ENCODE peak calls at places on chromosomes 2 and 18, in eight cellular contexts. I is HCT116, H is left ventricle myocardium inferior, P is mammary epithelial cell, M is heart right ventricle, V is tibial nerve, A is A549, W is fibroblast of the aortic adventitia. G is an unnamed sample.

GRCh38 chr2:121689356-121689755 is 40.1 kb upstream of the CLASP1 start:
- DNase-seq in H (no peak), A (peak), V (no peak), M (no peak), W (peak), P (no peak), I (no peak), G (peak)

GRCh38 chr2:20288941-20289340 is 61.7 kb downstream of the PUM2 start:
- DNase-seq in A (peak), M (no peak), V (no peak), I (peak), W (peak), H (no peak), P (peak), G (peak)

GRCh38 chr2:58633576-58634365 is 392.6 kb upstream of the FANCL start:
- DNase-seq in I (peak), V (no peak), M (no peak), A (peak), H (no peak), W (peak), P (peak), G (peak)

GRCh38 chr18:7789853-7790552 is 222.9 kb downstream of the PTPRM start:
- DNase-seq in V (no peak), W (peak), A (peak), P (peak), H (no peak), M (no peak), I (peak), G (peak)

GRCh38 chr18:63168287-63168686 is 151.3 kb downstream of the BCL2 start:
- DNase-seq in V (no peak), P (no peak), W (no peak), A (no peak), M (no peak), I (no peak), H (no peak), G (no peak)

GRCh38 chr2:161844845-161845244 is 220.6 kb downstream of the SLC4A10 start:
- DNase-seq in I (no peak), M (no peak), A (peak), H (no peak), P (no peak), V (no peak), W (no peak), G (no peak)

GRCh38 chr18:71426441-71426840 is 1117.7 kb downstream of the CBLN2 start:
- DNase-seq in V (no peak), A (no peak), P (no peak), M (no peak), I (no peak), W (peak), H (no peak), G (no peak)

GRCh38 chr2:68766378-68766845 is 31.8 kb downstream of the ARHGAP25 start:
- DNase-seq in A (no peak), H (peak), I (no peak), P (peak), W (no peak), V (no peak), M (no peak), G (peak)

GRCh38 chr2:65564299-65564698 is 131.9 kb upstream of the SPRED2 start:
- DNase-seq in A (no peak), W (no peak), M (no peak), P (no peak), I (no peak), H (no peak), V (no peak), G (no peak)

GRCh38 chr2:237996041-237996593 is 29.3 kb downstream of the UBE2F start:
- DNase-seq in P (peak), W (peak), M (no peak), H (no peak), V (no peak), A (no peak), I (no peak), G (peak)

GRCh38 chr2:86704482-86704971 is 15.6 kb upstream of the RMND5A start:
- DNase-seq in W (peak), A (peak), V (no peak), P (peak), I (peak), H (peak), M (peak), G (peak)

GRCh38 chr2:234309431-234309830 is 187.4 kb downstream of the ARL4C start:
- DNase-seq in H (no peak), A (no peak), M (no peak), I (no peak), V (no peak), P (no peak), W (no peak), G (no peak)

GRCh38 chr18:939167-939566 is 34.5 kb downstream of the ADCYAP1 start:
- DNase-seq in I (no peak), H (no peak), A (peak), W (no peak), V (no peak), M (no peak), P (peak), G (no peak)

GRCh38 chr18:23143059-23143831 is 8.0 kb downstream of the CABLES1 start:
- DNase-seq in H (no peak), A (no peak), P (peak), M (peak), V (no peak), W (peak), I (peak), G (peak)

GRCh38 chr2:219571311-219572236 is at the start of gene OBSL1:
- DNase-seq in V (no peak), H (peak), A (peak), P (peak), W (peak), M (peak), I (no peak), G (peak)

GRCh38 chr18:27665264-27665799 is 480.2 kb upstream of the CHST9 start:
- DNase-seq in W (no peak), M (no peak), I (no peak), A (no peak), P (no peak), H (no peak), V (no peak), G (no peak)

GRCh38 chr2:129721841-129722240 is 257.6 kb upstream of the RAB6C start:
- DNase-seq in H (no peak), V (no peak), A (no peak), M (no peak), P (no peak), I (no peak), W (no peak), G (no peak)

GRCh38 chr18:51757525-51757924 is 560.0 kb upstream of the MEX3C start:
- DNase-seq in V (no peak), W (no peak), P (no peak), I (no peak), M (no peak), A (no peak), H (no peak), G (no peak)

GRCh38 chr18:79970419-79971133 is 6.1 kb downstream of the HSBP1L1 start:
- DNase-seq in V (no peak), W (no peak), M (no peak), P (no peak), I (no peak), H (no peak), A (no peak), G (no peak)

GRCh38 chr2:146572598-146572997 is 1272.2 kb upstream of the ACVR2A start:
- DNase-seq in V (no peak), H (no peak), P (peak), I (no peak), A (no peak), W (no peak), M (no peak), G (peak)

GRCh38 chr2:78887436-78887835 is 138.1 kb upstream of the REG3G start:
- DNase-seq in A (no peak), P (no peak), I (no peak), V (no peak), H (no peak), M (no peak), W (no peak), G (no peak)

GRCh38 chr2:219567131-219567530 is 4.2 kb downstream of the OBSL1 start:
- DNase-seq in W (no peak), P (no peak), V (no peak), I (no peak), A (no peak), H (no peak), M (peak), G (no peak)

GRCh38 chr2:145906356-145906755 is 1386.4 kb upstream of the ZEB2 start:
- DNase-seq in W (no peak), V (no peak), A (peak), M (no peak), P (peak), H (no peak), I (peak), G (peak)

GRCh38 chr2:188506843-188507242 is 215.2 kb downstream of the GULP1 start:
- DNase-seq in M (no peak), H (no peak), I (no peak), P (no peak), A (no peak), W (no peak), V (no peak), G (no peak)

GRCh38 chr2:234981197-234982095 is 29.6 kb downstream of the SH3BP4 start:
- DNase-seq in W (peak), P (peak), M (peak), I (peak), V (peak), H (peak), A (peak), G (peak)

GRCh38 chr2:138548796-138549195 is 47.2 kb downstream of the SPOPL start:
- DNase-seq in W (no peak), P (no peak), I (no peak), V (no peak), M (no peak), A (no peak), H (no peak), G (no peak)

GRCh38 chr2:126874961-126875360 is 23.7 kb upstream of the TEX51 start:
- DNase-seq in A (no peak), H (no peak), P (no peak), M (no peak), W (no peak), I (no peak), V (no peak), G (no peak)

GRCh38 chr2:218406949-218407703 is 7.5 kb downstream of the CTDSP1 start:
- DNase-seq in V (peak), W (peak), P (peak), I (no peak), A (no peak), H (peak), M (peak), G (peak)

GRCh38 chr2:236517463-236518077 is 52.1 kb upstream of the ACKR3 start:
- DNase-seq in V (no peak), A (no peak), I (no peak), M (no peak), P (no peak), W (no peak), H (no peak), G (peak)

GRCh38 chr18:23133860-23134779 is 1.2 kb upstream of the CABLES1 start:
- DNase-seq in P (peak), V (no peak), W (no peak), I (peak), A (peak), H (no peak), M (no peak), G (no peak)

GRCh38 chr18:35526476-35527120 is 28.8 kb upstream of the INO80C start:
- DNase-seq in P (peak), M (no peak), V (no peak), I (no peak), A (no peak), H (no peak), W (peak), G (peak)

GRCh38 chr18:13394794-13395193 is 176.2 kb downstream of the LDLRAD4 start:
- DNase-seq in I (no peak), V (no peak), M (no peak), W (no peak), H (no peak), A (no peak), P (no peak), G (no peak)

GRCh38 chr2:161265874-161266273 is 42.4 kb upstream of the PSMD14 start:
- DNase-seq in M (no peak), H (no peak), I (no peak), A (no peak), W (no peak), P (no peak), V (no peak), G (no peak)

GRCh38 chr2:30629866-30630265 is 177.4 kb downstream of the CAPN13 start:
- DNase-seq in I (no peak), H (no peak), A (peak), W (peak), V (no peak), P (no peak), M (no peak), G (peak)

GRCh38 chr18:46278481-46279465 is 174.6 kb downstream of the HAUS1 start:
- DNase-seq in M (no peak), W (peak), P (peak), H (no peak), A (no peak), I (no peak), V (no peak), G (peak)

GRCh38 chr2:45732436-45732835 is 81.0 kb downstream of the PRKCE start:
- DNase-seq in P (no peak), V (no peak), H (no peak), I (no peak), W (no peak), M (no peak), A (no peak), G (no peak)

GRCh38 chr2:45732946-45733345 is 81.5 kb downstream of the PRKCE start:
- DNase-seq in I (no peak), P (no peak), H (no peak), W (no peak), M (no peak), V (no peak), A (no peak), G (no peak)

GRCh38 chr2:45728458-45728942 is 77.0 kb downstream of the PRKCE start:
- DNase-seq in V (no peak), A (no peak), H (no peak), P (no peak), I (no peak), W (no peak), M (no peak), G (no peak)

GRCh38 chr2:45731146-45731545 is 79.7 kb downstream of the PRKCE start:
- DNase-seq in A (no peak), H (no peak), P (peak), V (no peak), M (no peak), W (no peak), I (no peak), G (no peak)

GRCh38 chr2:45729753-45730512 is 78.5 kb downstream of the PRKCE start:
- DNase-seq in V (no peak), A (peak), W (no peak), H (no peak), M (no peak), I (peak), P (no peak), G (no peak)
- TF ChIP-seq CTCF in V (no peak), A (no peak), W (peak), H (no peak), M (no peak), I (peak), P (peak), G (peak)

GRCh38 chr2:134290363-134290762 is 36.5 kb downstream of the MGAT5 start:
- DNase-seq in V (no peak), H (no peak), M (no peak), W (no peak), A (no peak), P (no peak), I (no peak), G (no peak)
- H3K4me3 ChIP-seq in V (no peak), H (no peak), M (no peak), W (no peak), A (no peak), P (no peak), I (no peak), G (no peak)

GRCh38 chr2:202158796-202159195 is 79.6 kb downstream of the SUMO1 start:
- DNase-seq in P (no peak), A (peak), W (peak), H (no peak), V (no peak), I (no peak), M (no peak), G (peak)
- TF ChIP-seq CTCF in P (peak), A (peak), W (peak), H (peak), V (peak), I (peak), M (peak), G (peak)

GRCh38 chr2:176095421-176095820 is 2.9 kb downstream of the HOXD13 start:
- DNase-seq in H (no peak), V (no peak), P (no peak), W (no peak), I (no peak), A (no peak), M (no peak), G (no peak)

GRCh38 chr2:176094307-176094706 is 1.8 kb downstream of the HOXD13 start:
- DNase-seq in A (no peak), W (no peak), H (no peak), M (no peak), P (no peak), V (no peak), I (no peak), G (no peak)

GRCh38 chr2:176097820-176098365 is 1.7 kb upstream of the HOXD12 start:
- DNase-seq in V (no peak), M (no peak), P (no peak), H (no peak), I (no peak), W (no peak), A (no peak), G (no peak)

GRCh38 chr2:176096986-176097819 is 2.4 kb upstream of the HOXD12 start:
- DNase-seq in V (peak), H (peak), I (peak), W (peak), M (peak), P (peak), A (peak), G (peak)

GRCh38 chr2:176096243-176096985 is 3.2 kb upstream of the HOXD12 start:
- DNase-seq in P (no peak), M (no peak), I (no peak), W (peak), H (no peak), A (no peak), V (no peak), G (no peak)
- H3K4me3 ChIP-seq in P (no peak), M (peak), I (peak), W (peak), H (peak), A (peak), V (no peak), G (peak)

DNA sequence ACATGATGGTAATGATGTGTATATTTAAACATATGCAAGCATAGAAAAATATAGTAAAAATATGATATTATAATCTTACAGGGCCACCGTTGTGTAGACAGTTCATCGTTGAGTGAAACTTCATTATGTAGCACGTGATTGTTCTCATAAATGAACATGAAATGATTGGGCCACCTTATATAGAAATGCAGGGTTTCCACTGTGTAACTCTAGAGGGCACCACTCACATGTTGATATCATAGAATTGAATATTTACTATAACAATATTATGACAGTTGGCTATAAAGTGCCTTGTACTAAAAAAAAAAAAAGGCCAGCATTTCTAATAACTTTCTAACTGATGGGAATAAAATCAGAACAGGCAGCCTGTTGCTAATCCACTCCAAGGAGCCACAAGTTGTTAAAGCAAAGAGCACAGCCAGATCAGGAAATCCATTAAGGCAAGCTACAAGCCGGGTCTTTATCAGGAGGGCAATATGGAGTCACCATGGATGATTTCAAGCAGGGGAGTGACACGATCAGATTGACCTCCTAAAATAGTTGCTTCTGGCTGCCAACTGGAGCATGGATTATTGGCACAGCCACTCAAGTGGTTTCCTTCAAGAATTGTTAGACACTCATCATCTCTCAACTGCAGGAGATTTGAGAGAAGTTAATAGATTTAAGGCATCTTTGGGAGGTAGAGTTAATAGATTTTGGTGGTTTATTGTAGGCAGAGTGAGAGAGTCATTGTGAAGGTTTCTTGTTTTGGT is 16.7 kb downstream of the IL1F10 start:
- DNase-seq in V (no peak), P (peak), I (peak), M (no peak), A (no peak), H (no peak), W (peak), G (peak)
- TF ChIP-seq CTCF in V (no peak), P (peak), I (peak), M (peak), A (peak), H (peak), W (peak), G (peak)

DNA sequence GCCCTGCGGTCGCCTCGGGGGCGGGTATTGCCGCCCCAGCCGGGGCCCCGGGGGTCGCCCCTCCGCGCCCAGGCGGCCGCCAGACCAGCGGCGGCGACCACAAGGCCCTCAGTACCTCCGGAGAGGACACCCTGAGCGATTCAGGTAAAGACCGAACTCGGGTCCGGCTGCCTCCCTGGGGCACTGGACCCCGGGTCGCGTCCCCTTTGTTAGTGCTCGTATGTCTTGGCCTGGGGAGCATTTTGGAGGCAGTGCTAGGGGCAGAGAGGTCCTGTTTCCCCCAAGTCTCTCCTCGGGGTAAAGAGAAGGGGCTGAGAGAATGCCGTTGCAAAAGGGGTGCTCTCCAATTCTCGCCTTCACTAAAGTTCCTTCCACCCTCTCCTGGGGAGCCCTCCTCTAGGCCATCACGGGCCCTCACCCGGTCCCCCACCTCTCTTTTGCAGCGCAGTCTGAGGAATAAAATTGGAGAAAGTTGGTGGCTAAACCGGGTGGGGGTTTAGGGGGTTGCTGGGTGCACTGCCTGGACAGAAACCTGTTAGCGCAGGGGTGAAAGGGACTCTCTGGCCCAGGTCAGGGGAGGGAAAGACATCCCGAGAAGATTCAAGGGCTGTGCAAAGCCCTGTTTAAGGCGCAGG is 2.5 kb downstream of the MYCN start:
- DNase-seq in M (no peak), H (no peak), A (no peak), V (no peak), I (no peak), W (no peak), P (no peak), G (no peak)
- H3K4me3 ChIP-seq in M (no peak), H (peak), A (peak), V (peak), I (no peak), W (no peak), P (no peak), G (no peak)

GRCh38 chr2:207766697-207767460 is 2.8 kb downstream of the FZD5 start:
- DNase-seq in I (no peak), M (no peak), P (no peak), V (no peak), A (no peak), H (no peak), W (no peak), G (no peak)
- TF ChIP-seq CTCF in I (no peak), M (no peak), P (no peak), V (no peak), A (no peak), H (no peak), W (no peak), G (no peak)

DNA sequence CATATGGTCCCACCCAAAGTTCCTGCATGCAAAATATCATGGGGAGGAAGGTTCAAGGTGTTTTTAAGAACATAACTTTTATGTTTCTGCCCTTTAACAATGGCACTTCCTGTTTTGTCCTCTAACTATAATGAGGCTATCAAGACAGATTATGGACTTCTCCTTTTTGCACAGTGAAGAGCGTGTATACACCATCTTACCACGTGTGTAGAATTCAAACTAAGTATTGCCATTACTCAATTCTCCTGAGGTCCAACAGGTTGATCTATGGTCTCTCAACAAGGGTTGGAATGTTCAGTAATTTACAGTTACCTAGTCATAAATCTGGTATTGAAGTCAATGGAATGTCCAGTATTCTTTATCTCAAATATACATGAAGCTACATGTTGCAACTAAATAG is 76.9 kb upstream of the SLC39A10 start:
- DNase-seq in W (no peak), V (no peak), M (no peak), P (peak), I (no peak), A (no peak), H (no peak), G (no peak)
- H3K4me3 ChIP-seq in W (no peak), V (no peak), M (no peak), P (no peak), I (no peak), A (no peak), H (no peak), G (no peak)